ENCODE peak calls at places on chromosomes 11 and 22, in nine cellular contexts. U is neural progenitor cell, C is H9, Y is adipocyte, Z is mesendoderm, P is DND-41, G is SK-N-SH, R is endothelial cell of umbilical vein, L is kidney. N is an unnamed sample.

GRCh38 chr11:102229510-102230119 is 87.7 kb upstream of the BIRC3 start:
- DNase-seq in U (no peak), C (no peak), Y (no peak), Z (no peak), P (no peak), G (no peak), R (no peak), L (no peak), N (no peak)

GRCh38 chr11:88979641-88980040 is 86.1 kb downstream of the GRM5 start:
- DNase-seq in U (no peak), C (no peak), Y (no peak), Z (peak; percentile 43), P (no peak), G (no peak), R (no peak), L (no peak), N (no peak)

GRCh38 chr11:55942785-55943392 is 6.7 kb upstream of the OR5I1 start:
- DNase-seq in U (peak; percentile 66), C (no peak), Y (peak; percentile 59), Z (peak; percentile 69), P (no peak), G (peak; percentile 7), R (peak; percentile 10), L (no peak), N (peak; percentile 45)

GRCh38 chr11:70468256-70469230 is 70.2 kb downstream of the CTTN start:
- DNase-seq in U (no peak), C (no peak), Y (no peak), Z (peak; percentile 41), P (no peak), G (no peak), R (no peak), L (no peak), N (no peak)

GRCh38 chr11:69220581-69221051 is 64.9 kb downstream of the SMIM38 start:
- DNase-seq in U (no peak), C (peak; percentile 19), Y (no peak), Z (no peak), P (no peak), G (no peak), R (no peak), L (no peak), N (no peak)

GRCh38 chr22:29385748-29386147 is 2.6 kb downstream of the AP1B1 start:
- DNase-seq in U (no peak), C (no peak), Y (no peak), Z (no peak), P (no peak), G (no peak), R (peak; percentile 42), L (no peak), N (no peak)

GRCh38 chr11:33645686-33646085 is 54.9 kb downstream of the C11orf91 start:
- DNase-seq in U (no peak), C (no peak), Y (no peak), Z (no peak), P (no peak), G (no peak), R (no peak), L (no peak), N (no peak)

GRCh38 chr11:69229521-69229920 is 64.4 kb upstream of the MYEOV start:
- DNase-seq in U (no peak), C (no peak), Y (no peak), Z (no peak), P (no peak), G (no peak), R (no peak), L (no peak), N (no peak)

GRCh38 chr22:40416267-40416570 is 45.8 kb downstream of the SGSM3 start:
- DNase-seq in U (no peak), C (no peak), Y (no peak), Z (no peak), P (no peak), G (no peak), R (no peak), L (no peak), N (no peak)

GRCh38 chr22:40417041-40417440 is 46.6 kb downstream of the SGSM3 start:
- DNase-seq in U (no peak), C (no peak), Y (no peak), Z (no peak), P (no peak), G (no peak), R (no peak), L (no peak), N (no peak)

GRCh38 chr22:40416636-40417035 is 46.2 kb downstream of the SGSM3 start:
- DNase-seq in U (no peak), C (no peak), Y (no peak), Z (no peak), P (no peak), G (no peak), R (no peak), L (no peak), N (no peak)

GRCh38 chr22:40414838-40415505 is 44.6 kb downstream of the SGSM3 start:
- DNase-seq in U (no peak), C (no peak), Y (no peak), Z (no peak), P (no peak), G (peak; percentile 49), R (no peak), L (peak; percentile 73), N (no peak)

DNA sequence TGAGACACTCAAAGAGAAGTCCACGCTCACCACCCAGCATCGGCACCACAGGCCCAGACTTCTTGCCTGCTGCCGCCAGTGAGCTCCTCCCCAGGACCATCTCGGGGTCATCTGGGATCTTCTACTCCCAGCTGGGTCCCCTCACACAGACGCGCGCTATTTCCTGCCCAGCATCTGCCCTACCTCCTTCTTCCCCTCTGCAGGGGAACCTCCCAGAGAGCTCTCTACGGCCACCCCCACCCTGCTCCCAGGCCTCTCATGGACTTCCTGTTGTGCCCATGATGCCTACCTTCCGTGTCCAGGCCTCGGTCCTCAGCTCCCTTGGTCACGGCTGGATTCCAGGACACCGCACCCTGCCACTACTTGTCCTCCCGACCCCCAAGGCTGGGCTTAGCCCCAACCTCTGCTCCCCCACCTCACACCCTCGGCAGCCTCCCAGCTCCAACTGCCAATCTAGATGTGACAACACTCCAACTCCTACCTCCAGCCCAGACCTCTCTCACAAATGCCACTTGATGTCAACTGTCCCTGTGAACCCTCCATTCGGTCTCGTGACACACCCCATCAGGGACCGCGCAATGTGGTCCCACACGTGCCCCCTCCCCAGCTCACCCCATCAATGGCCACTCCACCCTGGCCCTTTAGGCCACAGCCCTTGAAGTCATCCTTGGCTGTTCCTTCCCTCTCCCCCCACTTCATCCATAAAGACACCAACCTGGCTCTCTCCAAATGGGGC is 45.3 kb downstream of the SGSM3 start:
- DNase-seq in U (no peak), C (no peak), Y (no peak), Z (no peak), P (no peak), G (no peak), R (peak; percentile 25), L (peak; percentile 91), N (no peak)
- H3K9ac ChIP-seq in U (no peak overlapping the region), C (no peak overlapping the region), Y (no peak overlapping the region), Z (no peak overlapping the region), P (no peak overlapping the region), G (no peak overlapping the region), R (no peak overlapping the region), L (no peak overlapping the region), N (no peak overlapping the region)

GRCh38 chr11:8732276-8732675 is 49.7 kb downstream of the RPL27A start:
- DNase-seq in U (no peak), C (no peak), Y (peak; percentile 48), Z (no peak), P (no peak), G (no peak), R (peak; percentile 42), L (no peak), N (no peak)

GRCh38 chr11:8733847-8734246 is 51.3 kb downstream of the RPL27A start:
- DNase-seq in U (no peak), C (no peak), Y (no peak), Z (peak; percentile 88), P (no peak), G (no peak), R (no peak), L (no peak), N (no peak)

GRCh38 chr11:8730697-8731020 is 48.1 kb downstream of the RPL27A start:
- DNase-seq in U (no peak), C (no peak), Y (no peak), Z (no peak), P (no peak), G (no peak), R (no peak), L (no peak), N (no peak)

GRCh38 chr11:8731647-8732188 is 49.1 kb downstream of the RPL27A start:
- DNase-seq in U (no peak), C (no peak), Y (no peak), Z (no peak), P (no peak), G (no peak), R (no peak), L (no peak), N (no peak)

GRCh38 chr11:8732748-8733241 is 50.2 kb downstream of the RPL27A start:
- DNase-seq in U (no peak), C (no peak), Y (peak; percentile 77), Z (peak; percentile 68), P (no peak), G (no peak), R (peak; percentile 84), L (peak; percentile 86), N (no peak)
- H3K9ac ChIP-seq in U (peak overlapping the region; percentile 42), C (no peak overlapping the region), Y (peak overlapping the region; percentile 27), Z (no peak overlapping the region), P (no peak overlapping the region), G (no peak overlapping the region), R (no peak overlapping the region), L (no peak overlapping the region), N (no peak overlapping the region)

GRCh38 chr22:37295946-37296345 is 13.6 kb downstream of the CYTH4 start:
- DNase-seq in U (no peak), C (no peak), Y (no peak), Z (no peak), P (no peak), G (no peak), R (no peak), L (peak; percentile 38), N (no peak)
- H3K9ac ChIP-seq in U (no peak overlapping the region), C (no peak overlapping the region), Y (no peak overlapping the region), Z (no peak overlapping the region), P (no peak overlapping the region), G (no peak overlapping the region), R (no peak overlapping the region), L (no peak overlapping the region), N (peak overlapping the region; percentile 51)

GRCh38 chr11:15696069-15696468 is 581.3 kb downstream of the INSC start:
- DNase-seq in U (no peak), C (no peak), Y (no peak), Z (peak; percentile 51), P (no peak), G (no peak), R (no peak), L (no peak), N (no peak)
- H3K9ac ChIP-seq in U (no peak overlapping the region), C (no peak overlapping the region), Y (no peak overlapping the region), Z (no peak overlapping the region), P (no peak overlapping the region), G (no peak overlapping the region), R (no peak overlapping the region), L (no peak overlapping the region), N (no peak overlapping the region)

DNA sequence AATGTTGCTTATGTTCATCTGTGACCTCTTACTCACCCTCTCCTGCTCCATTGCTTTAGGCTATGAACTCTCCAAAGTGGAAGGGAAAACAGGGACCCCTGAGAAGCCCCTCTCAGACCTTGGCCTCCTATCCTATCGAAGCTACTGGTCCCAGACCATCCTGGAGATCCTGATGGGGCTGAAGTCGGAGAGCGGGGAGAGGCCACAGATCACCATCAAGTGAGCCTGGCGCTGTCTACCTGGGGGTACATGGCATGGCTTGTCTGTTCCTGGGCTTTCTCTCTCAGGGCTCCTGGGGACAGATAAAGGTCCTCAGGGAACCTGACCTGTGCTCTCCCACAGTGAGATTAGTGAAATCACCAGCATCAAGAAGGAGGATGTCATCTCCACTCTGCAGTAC is 2.1 kb downstream of the RNASEH2C start:
- DNase-seq in U (no peak), C (no peak), Y (no peak), Z (no peak), P (no peak), G (no peak), R (no peak), L (no peak), N (no peak)
- H3K9ac ChIP-seq in U (no peak overlapping the region), C (no peak overlapping the region), Y (peak overlapping the region; percentile 90), Z (no peak overlapping the region), P (peak overlapping the region; percentile 80), G (no peak overlapping the region), R (no peak overlapping the region), L (no peak overlapping the region), N (no peak overlapping the region)